ENCODE peak calls at places on chromosome 12, in five cellular contexts. N, U, D, J and Q are unnamed samples.
A peak's percentile ranks its signal among the peaks of the same experiment; 100 is the strongest.

GRCh38 chr12:26275313-26276257 is 80.2 kb downstream of the SSPN start:
- DNase-seq in N (no peak), U (peak; percentile 32), D (no peak), J (no peak), Q (no peak)

GRCh38 chr12:75862692-75863471 is 168.7 kb downstream of the PHLDA1 start:
- DNase-seq in N (no peak), U (peak; percentile 61), D (no peak), J (no peak), Q (peak; percentile 94)

GRCh38 chr12:126258190-126258589 is 1193.0 kb downstream of the AACS start:
- DNase-seq in N (no peak), U (no peak), D (no peak), J (no peak), Q (no peak)

GRCh38 chr12:129203456-129203855 is 350.2 kb downstream of the GLT1D1 start:
- DNase-seq in N (no peak), U (no peak), D (no peak), J (no peak), Q (no peak)

GRCh38 chr12:18323159-18323558 is 61.8 kb downstream of the PIK3C2G start:
- DNase-seq in N (no peak), U (peak; percentile 16), D (no peak), J (no peak), Q (peak; percentile 21)

GRCh38 chr12:62787606-62788005 is 147.3 kb downstream of the PPM1H start:
- DNase-seq in N (no peak), U (no peak), D (no peak), J (no peak), Q (no peak)

GRCh38 chr12:461425-461824 is 1.7 kb downstream of the B4GALNT3 start:
- DNase-seq in N (no peak), U (no peak), D (no peak), J (no peak), Q (no peak)

GRCh38 chr12:45543887-45544286 is 185.6 kb upstream of the ARID2 start:
- DNase-seq in N (peak; percentile 37), U (peak; percentile 73), D (no peak), J (peak; percentile 15), Q (peak; percentile 55)

GRCh38 chr12:43988838-43989560 is 153.1 kb downstream of the TMEM117 start:
- DNase-seq in N (no peak), U (no peak), D (no peak), J (no peak), Q (peak; percentile 57)

GRCh38 chr12:40331886-40332285 is 107.1 kb downstream of the LRRK2 start:
- DNase-seq in N (no peak), U (no peak), D (no peak), J (no peak), Q (peak; percentile 43)

GRCh38 chr12:45708901-45709300 is 20.6 kb upstream of the ARID2 start:
- DNase-seq in N (no peak), U (no peak), D (no peak), J (no peak), Q (no peak)

GRCh38 chr12:6613776-6614512 is 6.8 kb upstream of the CHD4 start:
- DNase-seq in N (peak; percentile 97), U (peak; percentile 92), D (peak; percentile 92), J (peak; percentile 83), Q (peak; percentile 65)

GRCh38 chr12:62722971-62723680 is 211.8 kb downstream of the PPM1H start:
- DNase-seq in N (no peak), U (no peak), D (no peak), J (no peak), Q (no peak)

GRCh38 chr12:76341436-76342030 is 6.7 kb downstream of the BBS10 start:
- DNase-seq in N (no peak), U (no peak), D (no peak), J (no peak), Q (peak; percentile 68)

GRCh38 chr12:5912437-5913334 is 32.4 kb downstream of the ANO2 start:
- DNase-seq in N (no peak), U (no peak), D (no peak), J (no peak), Q (no peak)

GRCh38 chr12:120742207-120742536 is 16.5 kb downstream of the ACADS start:
- DNase-seq in N (no peak), U (no peak), D (peak; percentile 79), J (peak; percentile 89), Q (no peak)

GRCh38 chr12:70415987-70416386 is 49.9 kb downstream of the KCNMB4 start:
- DNase-seq in N (no peak), U (no peak), D (no peak), J (no peak), Q (no peak)

GRCh38 chr12:131788070-131788469 is 40.1 kb upstream of the MMP17 start:
- DNase-seq in N (no peak), U (no peak), D (no peak), J (no peak), Q (no peak)

GRCh38 chr12:29200586-29200985 is 51.5 kb downstream of the FAR2 start:
- DNase-seq in N (no peak), U (no peak), D (no peak), J (no peak), Q (no peak)

GRCh38 chr12:57845478-57846284 is 848 bp downstream of the CTDSP2 start:
- DNase-seq in N (peak; percentile 87), U (no peak), D (peak; percentile 94), J (peak; percentile 84), Q (peak; percentile 63)

GRCh38 chr12:67676624-67677023 is 28.1 kb downstream of the DYRK2 start:
- DNase-seq in N (no peak), U (no peak), D (no peak), J (no peak), Q (peak; percentile 69)

GRCh38 chr12:93753838-93754429 is 76.8 kb downstream of the CRADD start:
- DNase-seq in N (no peak), U (no peak), D (no peak), J (no peak), Q (no peak)

GRCh38 chr12:107477946-107478610 is 207.5 kb upstream of the PWP1 start:
- DNase-seq in N (no peak), U (no peak), D (no peak), J (no peak), Q (peak; percentile 52)

GRCh38 chr12:48925218-48925871 is at the start of gene FKBP11:
- DNase-seq in N (peak; percentile 59), U (peak; percentile 22), D (peak; percentile 77), J (peak; percentile 21), Q (peak; percentile 20)

GRCh38 chr12:56935752-56936151 is 1.5 kb upstream of the SDR9C7 start:
- DNase-seq in N (no peak), U (no peak), D (no peak), J (no peak), Q (no peak)

GRCh38 chr12:120041386-120042231 is 52.6 kb downstream of the BICDL1 start:
- DNase-seq in N (no peak), U (no peak), D (no peak), J (no peak), Q (no peak)

DNA sequence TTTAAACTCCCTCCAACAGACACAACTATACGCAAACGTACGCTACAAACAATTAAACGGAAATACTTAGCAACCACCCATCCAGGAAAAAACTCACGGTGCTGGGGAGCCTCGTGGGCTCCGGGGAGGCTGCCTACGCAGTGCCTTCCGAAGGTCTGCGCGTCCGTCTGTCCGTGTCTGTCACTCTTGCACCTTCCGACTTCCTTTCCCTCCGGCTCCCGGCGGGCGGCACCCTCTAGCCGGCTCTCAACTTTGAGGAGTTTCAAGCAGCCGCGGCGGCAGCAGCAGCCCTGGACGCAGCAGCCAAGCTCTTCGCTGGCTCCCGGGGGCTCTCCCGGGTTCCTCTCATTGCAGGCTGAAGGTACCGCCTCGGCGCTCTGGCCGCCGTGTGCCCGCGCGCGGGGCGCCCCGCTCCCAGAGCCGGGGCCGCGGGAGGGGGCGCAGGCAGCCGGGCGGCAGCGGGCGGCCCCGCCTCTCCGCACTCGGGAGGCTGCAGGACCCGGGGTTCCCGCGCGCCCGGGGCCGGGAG is at the start of gene PCED1B:
- DNase-seq in N (peak; percentile 22), U (peak; percentile 67), D (peak; percentile 79), J (peak; percentile 51), Q (peak; percentile 67)
- TF ChIP-seq CTCF in N (no peak), U (peak; percentile 66), D (no peak), J (no peak), Q (peak; percentile 19)

GRCh38 chr12:22974865-22975264 is 349.9 kb downstream of the ETNK1 start:
- DNase-seq in N (no peak), U (peak; percentile 81), D (no peak), J (no peak), Q (peak; percentile 79)

GRCh38 chr12:22969521-22969920 is 344.6 kb downstream of the ETNK1 start:
- DNase-seq in N (no peak), U (no peak), D (no peak), J (no peak), Q (no peak)

GRCh38 chr12:22971247-22971646 is 346.3 kb downstream of the ETNK1 start:
- DNase-seq in N (no peak), U (no peak), D (no peak), J (no peak), Q (no peak)

GRCh38 chr12:22971771-22972191 is 346.8 kb downstream of the ETNK1 start:
- DNase-seq in N (no peak), U (no peak), D (no peak), J (no peak), Q (no peak)
- TF ChIP-seq CTCF in N (no peak), U (no peak), D (no peak), J (no peak), Q (no peak)

DNA sequence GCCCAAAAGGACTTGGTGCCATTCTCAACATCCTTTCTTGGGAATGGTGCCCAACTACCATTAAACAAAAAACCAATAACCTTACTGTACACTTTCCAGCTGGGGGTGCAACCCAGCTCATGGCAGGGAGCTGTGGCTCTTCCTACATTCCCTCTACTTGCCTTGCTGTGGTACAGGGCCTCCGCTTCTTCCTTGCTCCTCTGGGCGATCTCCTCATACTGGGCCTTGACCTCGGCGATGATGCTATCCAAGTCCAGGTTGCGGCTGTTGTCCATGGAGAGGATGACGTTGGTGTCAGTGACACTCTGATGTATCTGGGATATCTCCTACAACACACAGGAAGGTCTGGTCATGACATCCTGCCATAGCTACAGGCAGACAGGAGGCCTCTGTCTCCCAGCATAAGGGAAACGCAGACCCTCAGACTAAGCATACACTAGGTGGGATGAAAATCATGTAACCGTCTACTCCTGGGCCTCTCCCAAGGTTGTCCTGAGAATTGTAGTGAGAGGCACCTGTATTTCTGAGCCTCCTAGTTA is 3.9 kb downstream of the KRT2 start:
- DNase-seq in N (no peak), U (no peak), D (no peak), J (no peak), Q (no peak)
- TF ChIP-seq CTCF in N (no peak), U (no peak), D (no peak), J (no peak), Q (no peak)

GRCh38 chr12:52395761-52396434 is 10.2 kb downstream of the KRT82 start:
- DNase-seq in N (no peak), U (no peak), D (no peak), J (no peak), Q (peak; percentile 57)
- TF ChIP-seq CTCF in N (peak; percentile 34), U (peak; percentile 55), D (peak; percentile 12), J (no peak), Q (peak; percentile 69)

GRCh38 chr12:77540097-77540496 is 290.6 kb upstream of the NAV3 start:
- DNase-seq in N (no peak), U (no peak), D (no peak), J (no peak), Q (no peak)
- TF ChIP-seq CTCF in N (no peak), U (no peak), D (no peak), J (no peak), Q (no peak)